ENCODE peak calls at places on chromosomes 11 and 22, in seven cellular contexts. I is pancreas, L is cortex of kidney, Q is ascending aorta, F is D721Med, K is BE2C, Z is kidney epithelial cell. P is an unnamed sample.

GRCh38 chr11:67613960-67614715 is 7.4 kb downstream of the NDUFV1 start:
- DNase-seq in I (peak; percentile 84), F (no peak), K (peak; percentile 82), Z (no peak), L (no peak), Q (peak; percentile 76), P (peak; percentile 87)

GRCh38 chr11:36089920-36090319 is 146.1 kb downstream of the LDLRAD3 start:
- DNase-seq in K (no peak), I (no peak), Q (no peak), F (no peak), L (no peak), Z (no peak), P (no peak)

GRCh38 chr11:69151811-69152210 is 3.9 kb upstream of the SMIM38 start:
- DNase-seq in L (no peak), F (no peak), K (no peak), Q (no peak), I (no peak), Z (no peak), P (no peak)

GRCh38 chr22:38069372-38070249 is 12.4 kb downstream of the PICK1 start:
- DNase-seq in F (no peak), L (no peak), K (peak; percentile 94), I (peak; percentile 36), Z (no peak), Q (peak; percentile 97), P (peak; percentile 94)

GRCh38 chr22:38016182-38017078 is 32.1 kb upstream of the SOX10 start:
- DNase-seq in Z (no peak), Q (no peak), F (no peak), L (no peak), K (no peak), I (peak; percentile 83), P (no peak)

GRCh38 chr22:49102367-49102766 is 725.3 kb downstream of the BRD1 start:
- DNase-seq in L (no peak), Q (no peak), Z (no peak), F (no peak), I (no peak), K (no peak), P (no peak)

GRCh38 chr22:24507742-24508141 is 12.6 kb downstream of the UPB1 start:
- DNase-seq in I (no peak), Z (no peak), K (no peak), Q (no peak), L (no peak), F (no peak), P (no peak)

GRCh38 chr22:36745301-36745995 is 30.5 kb downstream of the IFT27 start:
- DNase-seq in F (no peak), L (no peak), Q (no peak), I (no peak), K (peak; percentile 5), Z (no peak), P (no peak)

GRCh38 chr22:45903355-45904149 is 73.4 kb downstream of the WNT7B start:
- DNase-seq in L (no peak), I (no peak), Z (peak; percentile 43), F (no peak), Q (no peak), K (no peak), P (peak; percentile 26)

GRCh38 chr22:19941365-19942070 is at the start of the genes COMT and TXNRD2:
- DNase-seq in Z (no peak), F (peak; percentile 90), Q (peak; percentile 82), K (peak; percentile 85), L (no peak), I (peak; percentile 89), P (peak; percentile 29)

GRCh38 chr11:45725776-45726606 is 60.6 kb upstream of the CHST1 start:
- DNase-seq in Q (no peak), K (no peak), F (peak; percentile 29), I (no peak), Z (no peak), L (no peak), P (no peak)

GRCh38 chr11:111912535-111912934 is at the start of gene HSPB2:
- DNase-seq in Q (peak; percentile 71), I (peak; percentile 66), L (no peak), K (no peak), Z (no peak), F (no peak), P (no peak)

GRCh38 chr22:44348963-44349950 is 36.5 kb upstream of the SHISAL1 start:
- DNase-seq in L (no peak), Q (no peak), I (no peak), Z (no peak), F (no peak), K (no peak), P (no peak)

GRCh38 chr11:11728371-11728770 is 106.6 kb upstream of the GALNT18 start:
- DNase-seq in L (no peak), K (no peak), F (no peak), Q (no peak), Z (no peak), I (no peak), P (no peak)

GRCh38 chr11:131274233-131274632 is 96.2 kb upstream of the NTM start:
- DNase-seq in Z (no peak), F (no peak), K (no peak), Q (no peak), I (no peak), L (no peak), P (no peak)

GRCh38 chr11:5712507-5712906 is 22.9 kb downstream of the TRIM22 start:
- DNase-seq in Z (no peak), F (no peak), K (no peak), L (no peak), Q (no peak), I (no peak), P (no peak)

GRCh38 chr22:48884292-48884691 is 943.4 kb downstream of the BRD1 start:
- DNase-seq in L (no peak), Z (no peak), Q (peak; percentile 19), I (peak; percentile 24), K (no peak), F (no peak), P (no peak)

GRCh38 chr22:38924197-38924952 is 33.0 kb upstream of the APOBEC3A start:
- DNase-seq in F (no peak), L (no peak), K (peak; percentile 37), Z (peak; percentile 79), I (peak; percentile 92), Q (peak; percentile 88), P (no peak)

GRCh38 chr11:104148074-104148473 is 15.9 kb downstream of the PDGFD start:
- DNase-seq in K (no peak), F (no peak), L (no peak), I (no peak), Q (no peak), Z (no peak), P (no peak)

GRCh38 chr11:126079640-126080205 is 17.1 kb upstream of the CDON start:
- DNase-seq in Q (no peak), F (no peak), I (no peak), Z (no peak), K (peak; percentile 79), L (no peak), P (no peak)